ENCODE peak calls at places on chromosome 22, in five cellular contexts. One of them, this sample, is unnamed.

GRCh38 chr22:32810241-32811133 is 9.0 kb downstream of the TIMP3 start:
- DNase-seq in AG10803: no peak
- DNase-seq in choroid plexus epithelial cell: peak
- DNase-seq in psoas muscle: no peak
- DNase-seq in fibroblast of mammary gland: no peak
- DNase-seq in this sample: no peak

GRCh38 chr22:21646608-21647590 is 4.8 kb downstream of the SDF2L1 start:
- DNase-seq in AG10803: peak
- DNase-seq in choroid plexus epithelial cell: peak
- DNase-seq in psoas muscle: peak
- DNase-seq in fibroblast of mammary gland: peak
- DNase-seq in this sample: peak

GRCh38 chr22:17258015-17258827 is 39.0 kb upstream of the ADA2 start:
- DNase-seq in AG10803: peak
- DNase-seq in choroid plexus epithelial cell: peak
- DNase-seq in psoas muscle: peak
- DNase-seq in fibroblast of mammary gland: no peak
- DNase-seq in this sample: no peak

GRCh38 chr22:30392661-30393321 is 4.0 kb upstream of the SEC14L2 start:
- DNase-seq in AG10803: no peak
- DNase-seq in choroid plexus epithelial cell: no peak
- DNase-seq in psoas muscle: no peak
- DNase-seq in fibroblast of mammary gland: no peak
- DNase-seq in this sample: no peak

GRCh38 chr22:25060522-25061071 is 108.1 kb downstream of the KIAA1671 start:
- DNase-seq in AG10803: no peak
- DNase-seq in choroid plexus epithelial cell: peak
- DNase-seq in psoas muscle: no peak
- DNase-seq in fibroblast of mammary gland: no peak
- DNase-seq in this sample: no peak

GRCh38 chr22:27462190-27462589 is 339.4 kb downstream of the MN1 start:
- DNase-seq in AG10803: peak
- DNase-seq in choroid plexus epithelial cell: no peak
- DNase-seq in psoas muscle: no peak
- DNase-seq in fibroblast of mammary gland: no peak
- DNase-seq in this sample: no peak

GRCh38 chr22:25884121-25884520 is 142.1 kb downstream of the MYO18B start:
- DNase-seq in AG10803: no peak
- DNase-seq in choroid plexus epithelial cell: no peak
- DNase-seq in psoas muscle: no peak
- DNase-seq in fibroblast of mammary gland: no peak
- DNase-seq in this sample: no peak

GRCh38 chr22:38792833-38793232 is 1.1 kb downstream of the DNAL4 start:
- DNase-seq in AG10803: no peak
- DNase-seq in choroid plexus epithelial cell: peak
- DNase-seq in psoas muscle: no peak
- DNase-seq in fibroblast of mammary gland: peak
- DNase-seq in this sample: peak

DNA sequence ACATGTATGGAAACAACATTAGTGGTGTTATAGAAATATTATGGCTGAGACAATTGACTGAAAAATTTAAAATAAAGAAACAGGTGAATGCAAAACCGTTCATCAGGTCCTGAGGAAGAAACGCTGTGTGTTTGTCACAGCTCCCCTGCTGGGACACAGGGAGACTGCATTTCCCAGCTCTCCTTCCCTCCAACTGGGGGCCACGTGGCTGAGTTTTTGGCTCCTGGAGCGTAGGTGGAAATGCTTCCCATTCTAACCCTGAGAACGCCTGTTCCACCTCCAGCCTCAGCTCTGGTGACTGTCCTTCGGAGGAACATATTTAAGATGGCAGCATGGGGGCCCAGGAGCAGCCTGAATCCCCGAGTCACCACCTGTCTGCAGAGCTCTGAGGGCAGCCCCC is 398.6 kb downstream of the BRD1 start:
- DNase-seq in AG10803: no peak
- DNase-seq in choroid plexus epithelial cell: no peak
- DNase-seq in psoas muscle: no peak
- DNase-seq in fibroblast of mammary gland: no peak
- DNase-seq in this sample: no peak
- TF ChIP-seq CTCF in AG10803: no peak
- TF ChIP-seq CTCF in choroid plexus epithelial cell: no peak
- TF ChIP-seq CTCF in psoas muscle: no peak
- TF ChIP-seq CTCF in fibroblast of mammary gland: no peak
- TF ChIP-seq CTCF in this sample: no peak

GRCh38 chr22:40482886-40483285 is 112.5 kb downstream of the SGSM3 start:
- DNase-seq in AG10803: no peak
- DNase-seq in choroid plexus epithelial cell: no peak
- DNase-seq in psoas muscle: no peak
- DNase-seq in fibroblast of mammary gland: no peak
- DNase-seq in this sample: no peak

GRCh38 chr22:40487663-40488249 is 117.4 kb downstream of the SGSM3 start:
- DNase-seq in AG10803: peak
- DNase-seq in choroid plexus epithelial cell: peak
- DNase-seq in psoas muscle: no peak
- DNase-seq in fibroblast of mammary gland: peak
- DNase-seq in this sample: peak

GRCh38 chr22:40484906-40485660 is 114.7 kb downstream of the SGSM3 start:
- DNase-seq in AG10803: peak
- DNase-seq in choroid plexus epithelial cell: peak
- DNase-seq in psoas muscle: no peak
- DNase-seq in fibroblast of mammary gland: peak
- DNase-seq in this sample: no peak

GRCh38 chr22:40486962-40487602 is 116.7 kb downstream of the SGSM3 start:
- DNase-seq in AG10803: no peak
- DNase-seq in choroid plexus epithelial cell: no peak
- DNase-seq in psoas muscle: no peak
- DNase-seq in fibroblast of mammary gland: no peak
- DNase-seq in this sample: no peak

DNA sequence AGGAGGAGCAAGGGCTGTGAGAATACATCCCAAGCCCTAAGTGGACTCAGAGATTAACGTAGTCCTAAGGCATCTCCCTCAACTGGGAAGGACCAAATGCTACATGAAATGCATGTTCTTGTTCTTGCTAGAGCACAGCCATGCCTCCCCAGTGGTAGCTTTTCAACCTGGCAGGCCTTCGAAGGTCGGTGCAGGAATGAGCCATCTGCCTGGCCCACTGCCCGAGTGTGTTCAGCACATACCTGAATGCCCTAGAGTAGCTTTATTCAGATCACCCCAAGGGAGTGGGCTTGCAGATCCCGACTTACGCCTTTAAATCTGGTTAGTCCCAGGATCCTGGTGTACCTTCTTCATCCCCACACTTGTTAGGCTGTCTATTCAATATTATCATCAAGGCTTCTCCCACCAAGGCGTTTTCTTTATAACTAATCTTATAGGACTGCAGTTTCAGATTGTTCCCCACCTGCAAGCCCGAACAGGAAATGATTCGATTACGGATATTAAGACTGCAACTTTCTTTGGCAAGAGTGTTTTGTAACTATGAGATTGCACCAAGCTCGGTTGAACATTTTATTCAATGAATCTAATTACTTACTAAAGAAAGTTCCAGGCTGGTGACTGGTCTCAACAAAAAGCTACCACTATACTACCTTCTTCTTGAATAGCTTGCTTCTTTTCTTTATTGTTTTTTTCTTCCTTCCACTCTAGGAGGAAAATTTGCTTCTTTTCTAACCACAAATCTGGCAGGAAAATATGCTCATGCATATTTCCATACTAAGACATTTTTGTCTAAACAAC is 115.6 kb downstream of the SGSM3 start:
- DNase-seq in AG10803: peak
- DNase-seq in choroid plexus epithelial cell: peak
- DNase-seq in psoas muscle: peak
- DNase-seq in fibroblast of mammary gland: peak
- DNase-seq in this sample: no peak
- TF ChIP-seq CTCF in AG10803: no peak
- TF ChIP-seq CTCF in choroid plexus epithelial cell: no peak
- TF ChIP-seq CTCF in psoas muscle: no peak
- TF ChIP-seq CTCF in fibroblast of mammary gland: no peak
- TF ChIP-seq CTCF in this sample: no peak

DNA sequence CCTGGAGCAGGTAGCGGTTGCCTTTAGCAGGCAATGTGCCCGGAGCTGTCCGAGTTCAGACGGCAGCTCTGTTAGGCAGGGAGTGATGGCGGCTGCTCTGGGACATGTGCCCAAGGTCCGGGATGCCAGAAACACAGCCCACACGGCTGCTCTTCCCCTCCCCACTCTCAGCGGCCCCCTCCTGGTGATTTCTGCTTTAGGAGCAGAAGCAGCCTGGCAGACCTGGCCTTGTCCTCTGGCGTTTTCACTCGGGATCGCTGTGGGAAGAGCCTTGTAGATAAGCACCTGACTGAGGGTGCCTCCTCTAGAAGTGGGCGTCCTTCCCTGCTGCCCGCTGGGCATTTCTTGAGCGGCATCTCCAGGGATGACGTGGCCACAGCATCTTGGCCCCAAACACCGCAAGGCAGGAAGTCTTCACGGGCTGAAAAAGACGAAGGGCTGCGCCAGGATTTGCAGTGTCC is 392.2 kb downstream of the TBC1D22A start:
- DNase-seq in AG10803: peak
- DNase-seq in choroid plexus epithelial cell: peak
- DNase-seq in psoas muscle: peak
- DNase-seq in fibroblast of mammary gland: peak
- DNase-seq in this sample: no peak
- TF ChIP-seq CTCF in AG10803: no peak
- TF ChIP-seq CTCF in choroid plexus epithelial cell: peak
- TF ChIP-seq CTCF in psoas muscle: no peak
- TF ChIP-seq CTCF in fibroblast of mammary gland: no peak
- TF ChIP-seq CTCF in this sample: no peak

GRCh38 chr22:19800761-19801244 is 40.2 kb downstream of the TBX1 start:
- DNase-seq in AG10803: peak
- DNase-seq in choroid plexus epithelial cell: peak
- DNase-seq in psoas muscle: no peak
- DNase-seq in fibroblast of mammary gland: peak
- DNase-seq in this sample: peak
- TF ChIP-seq CTCF in AG10803: peak
- TF ChIP-seq CTCF in choroid plexus epithelial cell: peak
- TF ChIP-seq CTCF in psoas muscle: peak
- TF ChIP-seq CTCF in fibroblast of mammary gland: peak
- TF ChIP-seq CTCF in this sample: peak

GRCh38 chr22:50726643-50727340 is 11.2 kb upstream of the ACR start:
- DNase-seq in AG10803: no peak
- DNase-seq in choroid plexus epithelial cell: no peak
- DNase-seq in psoas muscle: no peak
- DNase-seq in fibroblast of mammary gland: no peak
- DNase-seq in this sample: no peak
- TF ChIP-seq CTCF in AG10803: no peak
- TF ChIP-seq CTCF in choroid plexus epithelial cell: no peak
- TF ChIP-seq CTCF in psoas muscle: no peak
- TF ChIP-seq CTCF in fibroblast of mammary gland: no peak
- TF ChIP-seq CTCF in this sample: no peak

DNA sequence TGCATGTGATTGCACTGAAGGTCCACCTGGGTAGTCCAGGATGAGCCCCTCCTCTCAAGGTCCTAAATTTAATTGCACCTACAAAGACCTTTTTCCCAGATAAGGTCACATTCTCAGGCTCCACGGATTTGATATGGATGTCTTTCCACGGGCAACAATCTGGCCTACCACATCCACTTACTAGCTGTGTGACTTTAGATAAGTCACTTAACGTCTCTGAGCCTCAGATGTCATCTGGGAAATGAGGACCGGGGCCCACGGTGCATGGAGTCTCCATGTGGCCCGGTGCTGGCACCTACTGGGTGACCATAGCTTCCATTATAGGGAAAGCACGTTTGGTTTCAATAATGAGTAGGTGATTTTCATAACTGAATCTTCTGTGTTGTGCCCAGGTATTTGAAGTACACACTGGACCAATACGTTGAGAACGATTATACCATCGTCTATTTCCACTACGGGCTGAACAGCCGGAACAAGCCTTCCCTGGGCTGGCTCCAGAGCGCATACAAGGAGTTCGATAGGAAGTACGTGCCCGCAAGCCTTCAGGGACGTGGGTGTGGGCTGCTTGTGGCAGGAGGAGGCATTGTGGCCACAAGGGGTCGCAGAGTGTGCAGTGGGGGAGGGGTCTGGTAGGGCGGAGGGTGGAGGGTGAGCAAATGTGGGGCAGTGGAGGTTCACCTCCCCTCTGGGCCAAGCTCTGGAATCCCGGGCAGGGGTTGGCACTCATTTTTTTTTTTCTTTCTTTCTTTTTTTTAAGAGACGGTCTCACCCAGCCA is 55.7 kb downstream of the ARHGAP8 start:
- DNase-seq in AG10803: no peak
- DNase-seq in choroid plexus epithelial cell: no peak
- DNase-seq in psoas muscle: no peak
- DNase-seq in fibroblast of mammary gland: no peak
- DNase-seq in this sample: no peak
- TF ChIP-seq CTCF in AG10803: no peak
- TF ChIP-seq CTCF in choroid plexus epithelial cell: peak
- TF ChIP-seq CTCF in psoas muscle: no peak
- TF ChIP-seq CTCF in fibroblast of mammary gland: no peak
- TF ChIP-seq CTCF in this sample: peak

DNA sequence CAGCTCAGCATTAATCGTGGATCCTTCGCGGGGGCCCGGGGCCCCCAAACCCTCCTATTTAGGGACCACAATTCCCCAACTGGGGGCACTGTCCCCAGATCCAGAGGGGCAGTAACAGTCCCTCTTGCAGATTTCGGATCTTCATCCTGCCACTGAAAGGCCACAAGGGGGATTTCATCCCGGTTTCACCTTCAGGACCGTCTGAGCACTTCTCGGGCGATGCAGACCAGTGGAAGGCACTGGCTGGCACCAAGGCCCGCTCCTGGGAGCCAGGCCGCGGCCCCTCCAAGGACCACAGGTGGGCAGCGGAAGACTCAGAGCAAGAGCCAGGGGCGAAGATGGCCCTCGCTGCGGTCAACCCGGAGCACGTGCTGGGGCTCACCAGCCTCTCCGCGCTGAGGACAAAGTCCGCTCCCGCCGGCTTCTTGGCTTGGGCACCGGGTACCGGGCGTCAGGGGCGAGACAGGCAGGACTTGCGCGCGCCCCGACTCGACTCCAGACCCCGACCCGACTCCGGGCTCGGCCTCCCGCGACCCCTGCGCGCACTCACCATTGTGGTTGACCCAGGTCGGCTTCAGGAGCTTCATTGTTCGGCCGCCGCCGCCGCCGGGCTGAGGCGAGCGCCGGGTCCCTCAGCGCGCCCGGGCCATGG is 517 bp downstream of the HIRA start:
- DNase-seq in AG10803: peak
- DNase-seq in choroid plexus epithelial cell: peak
- DNase-seq in psoas muscle: peak
- DNase-seq in fibroblast of mammary gland: peak
- DNase-seq in this sample: peak
- TF ChIP-seq CTCF in AG10803: peak
- TF ChIP-seq CTCF in choroid plexus epithelial cell: peak
- TF ChIP-seq CTCF in psoas muscle: no peak
- TF ChIP-seq CTCF in fibroblast of mammary gland: peak
- TF ChIP-seq CTCF in this sample: peak